ENCODE peak calls at places on chromosomes 11 and 22, in nine cellular contexts. One of them, this sample, is unnamed. For H3K9me3, the result is how much of the 10 kb centered on the place peaks cover.

GRCh38 chr11:94773842-94774241 is 5.7 kb downstream of the AMOTL1 start:
- DNase-seq in kidney: no peak
- DNase-seq in CD8-positive, alpha-beta T cell: no peak
- DNase-seq in lung: no peak
- DNase-seq in right lobe of liver: no peak
- DNase-seq in OCI-LY7: no peak
- DNase-seq in H9: no peak
- DNase-seq in fibroblast of lung: no peak
- DNase-seq in gastrocnemius medialis: no peak
- DNase-seq in this sample: no peak

GRCh38 chr11:125300791-125301218 is 136.3 kb downstream of the PKNOX2 start:
- DNase-seq in kidney: peak
- DNase-seq in CD8-positive, alpha-beta T cell: no peak
- DNase-seq in lung: no peak
- DNase-seq in right lobe of liver: no peak
- DNase-seq in OCI-LY7: no peak
- DNase-seq in H9: no peak
- DNase-seq in fibroblast of lung: peak
- DNase-seq in gastrocnemius medialis: peak
- DNase-seq in this sample: no peak

GRCh38 chr11:69215784-69216415 is 60.2 kb downstream of the SMIM38 start:
- DNase-seq in kidney: peak
- DNase-seq in CD8-positive, alpha-beta T cell: no peak
- DNase-seq in lung: no peak
- DNase-seq in right lobe of liver: peak
- DNase-seq in OCI-LY7: no peak
- DNase-seq in H9: peak
- DNase-seq in fibroblast of lung: peak
- DNase-seq in gastrocnemius medialis: no peak
- DNase-seq in this sample: no peak

GRCh38 chr11:105854269-105854668 is 167.8 kb downstream of the MSANTD4 start:
- DNase-seq in kidney: no peak
- DNase-seq in CD8-positive, alpha-beta T cell: no peak
- DNase-seq in lung: no peak
- DNase-seq in right lobe of liver: no peak
- DNase-seq in OCI-LY7: no peak
- DNase-seq in H9: no peak
- DNase-seq in fibroblast of lung: no peak
- DNase-seq in gastrocnemius medialis: no peak
- DNase-seq in this sample: no peak

GRCh38 chr11:102846292-102846691 is 2.9 kb upstream of the MMP3 start:
- DNase-seq in kidney: no peak
- DNase-seq in CD8-positive, alpha-beta T cell: no peak
- DNase-seq in lung: no peak
- DNase-seq in right lobe of liver: no peak
- DNase-seq in OCI-LY7: no peak
- DNase-seq in H9: no peak
- DNase-seq in fibroblast of lung: no peak
- DNase-seq in gastrocnemius medialis: no peak
- DNase-seq in this sample: no peak

GRCh38 chr11:199782-200181 is 6.9 kb downstream of the SCGB1C1 start:
- DNase-seq in kidney: peak
- DNase-seq in CD8-positive, alpha-beta T cell: no peak
- DNase-seq in lung: peak
- DNase-seq in right lobe of liver: no peak
- DNase-seq in OCI-LY7: peak
- DNase-seq in H9: no peak
- DNase-seq in fibroblast of lung: no peak
- DNase-seq in gastrocnemius medialis: no peak
- DNase-seq in this sample: no peak

GRCh38 chr22:28911279-28911640 is 27.9 kb downstream of the ZNRF3 start:
- DNase-seq in kidney: no peak
- DNase-seq in CD8-positive, alpha-beta T cell: no peak
- DNase-seq in lung: no peak
- DNase-seq in right lobe of liver: no peak
- DNase-seq in OCI-LY7: no peak
- DNase-seq in H9: no peak
- DNase-seq in fibroblast of lung: no peak
- DNase-seq in gastrocnemius medialis: no peak
- DNase-seq in this sample: no peak

GRCh38 chr11:79439430-79439892 is 1.4 kb downstream of the TENM4 start:
- DNase-seq in kidney: no peak
- DNase-seq in CD8-positive, alpha-beta T cell: no peak
- DNase-seq in lung: no peak
- DNase-seq in right lobe of liver: no peak
- DNase-seq in OCI-LY7: no peak
- DNase-seq in H9: no peak
- DNase-seq in fibroblast of lung: peak
- DNase-seq in gastrocnemius medialis: no peak
- DNase-seq in this sample: no peak

GRCh38 chr11:69292221-69292648 is 1.7 kb upstream of the MYEOV start:
- DNase-seq in kidney: peak
- DNase-seq in CD8-positive, alpha-beta T cell: peak
- DNase-seq in lung: no peak
- DNase-seq in right lobe of liver: no peak
- DNase-seq in OCI-LY7: peak
- DNase-seq in H9: peak
- DNase-seq in fibroblast of lung: peak
- DNase-seq in gastrocnemius medialis: no peak
- DNase-seq in this sample: no peak

GRCh38 chr11:2205214-2205770 is 33.7 kb upstream of the TH start:
- DNase-seq in kidney: peak
- DNase-seq in CD8-positive, alpha-beta T cell: no peak
- DNase-seq in lung: no peak
- DNase-seq in right lobe of liver: peak
- DNase-seq in OCI-LY7: no peak
- DNase-seq in H9: peak
- DNase-seq in fibroblast of lung: no peak
- DNase-seq in gastrocnemius medialis: no peak
- DNase-seq in this sample: no peak

GRCh38 chr11:67373916-67374570 is 645 bp upstream of the CLCF1 start:
- DNase-seq in kidney: peak
- DNase-seq in CD8-positive, alpha-beta T cell: peak
- DNase-seq in lung: peak
- DNase-seq in right lobe of liver: peak
- DNase-seq in OCI-LY7: peak
- DNase-seq in H9: peak
- DNase-seq in fibroblast of lung: peak
- DNase-seq in gastrocnemius medialis: peak
- DNase-seq in this sample: peak

GRCh38 chr11:119533931-119534694 is 111.1 kb upstream of the THY1 start:
- DNase-seq in kidney: peak
- DNase-seq in CD8-positive, alpha-beta T cell: peak
- DNase-seq in lung: peak
- DNase-seq in right lobe of liver: peak
- DNase-seq in OCI-LY7: peak
- DNase-seq in H9: peak
- DNase-seq in fibroblast of lung: peak
- DNase-seq in gastrocnemius medialis: no peak
- DNase-seq in this sample: peak

GRCh38 chr11:85884581-85885021 is 29.4 kb downstream of the CCDC83 start:
- DNase-seq in kidney: no peak
- DNase-seq in CD8-positive, alpha-beta T cell: no peak
- DNase-seq in lung: no peak
- DNase-seq in right lobe of liver: no peak
- DNase-seq in OCI-LY7: no peak
- DNase-seq in H9: no peak
- DNase-seq in fibroblast of lung: peak
- DNase-seq in gastrocnemius medialis: no peak
- DNase-seq in this sample: no peak

GRCh38 chr11:120295110-120295509 is 30.0 kb upstream of the TLCD5 start:
- DNase-seq in kidney: no peak
- DNase-seq in CD8-positive, alpha-beta T cell: no peak
- DNase-seq in lung: no peak
- DNase-seq in right lobe of liver: no peak
- DNase-seq in OCI-LY7: no peak
- DNase-seq in H9: no peak
- DNase-seq in fibroblast of lung: no peak
- DNase-seq in gastrocnemius medialis: no peak
- DNase-seq in this sample: no peak

GRCh38 chr11:128868851-128869671 is 2.0 kb upstream of the KCNJ1 start:
- DNase-seq in kidney: no peak
- DNase-seq in CD8-positive, alpha-beta T cell: no peak
- DNase-seq in lung: no peak
- DNase-seq in right lobe of liver: no peak
- DNase-seq in OCI-LY7: peak
- DNase-seq in H9: no peak
- DNase-seq in fibroblast of lung: no peak
- DNase-seq in gastrocnemius medialis: no peak
- DNase-seq in this sample: no peak

GRCh38 chr11:9577551-9577950 is 4.1 kb downstream of the WEE1 start:
- DNase-seq in kidney: no peak
- DNase-seq in CD8-positive, alpha-beta T cell: no peak
- DNase-seq in lung: no peak
- DNase-seq in right lobe of liver: no peak
- DNase-seq in OCI-LY7: peak
- DNase-seq in H9: no peak
- DNase-seq in fibroblast of lung: peak
- DNase-seq in gastrocnemius medialis: no peak
- DNase-seq in this sample: no peak

DNA sequence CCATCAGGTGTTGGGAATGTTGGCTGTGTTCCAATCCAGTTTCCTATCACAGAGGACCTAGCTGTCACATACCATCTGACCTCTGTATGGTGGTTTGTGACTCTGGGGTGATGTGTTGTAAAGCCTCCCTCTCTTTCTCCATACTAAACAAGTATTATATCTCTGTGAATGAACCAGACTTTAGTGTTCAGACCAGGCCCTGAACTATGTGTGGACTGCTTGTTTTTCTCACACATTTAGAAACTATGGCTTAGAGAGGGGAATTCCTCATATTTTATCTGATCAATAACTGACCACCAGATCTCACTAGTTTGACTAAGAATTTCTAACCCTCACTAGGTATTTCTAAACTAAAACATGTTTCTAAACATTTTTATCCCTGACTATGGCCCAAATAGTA is 17.5 kb downstream of the NCR3LG1 start:
- DNase-seq in kidney: no peak
- DNase-seq in CD8-positive, alpha-beta T cell: no peak
- DNase-seq in lung: no peak
- DNase-seq in right lobe of liver: no peak
- DNase-seq in OCI-LY7: no peak
- DNase-seq in H9: no peak
- DNase-seq in fibroblast of lung: no peak
- DNase-seq in gastrocnemius medialis: no peak
- DNase-seq in this sample: no peak
- H3K9me3 ChIP-seq in kidney: under half
- H3K9me3 ChIP-seq in CD8-positive, alpha-beta T cell: under half
- H3K9me3 ChIP-seq in lung: under half
- H3K9me3 ChIP-seq in right lobe of liver: under half
- H3K9me3 ChIP-seq in OCI-LY7: under half
- H3K9me3 ChIP-seq in H9: half or more
- H3K9me3 ChIP-seq in fibroblast of lung: under half
- H3K9me3 ChIP-seq in gastrocnemius medialis: under half
- H3K9me3 ChIP-seq in this sample: under half

DNA sequence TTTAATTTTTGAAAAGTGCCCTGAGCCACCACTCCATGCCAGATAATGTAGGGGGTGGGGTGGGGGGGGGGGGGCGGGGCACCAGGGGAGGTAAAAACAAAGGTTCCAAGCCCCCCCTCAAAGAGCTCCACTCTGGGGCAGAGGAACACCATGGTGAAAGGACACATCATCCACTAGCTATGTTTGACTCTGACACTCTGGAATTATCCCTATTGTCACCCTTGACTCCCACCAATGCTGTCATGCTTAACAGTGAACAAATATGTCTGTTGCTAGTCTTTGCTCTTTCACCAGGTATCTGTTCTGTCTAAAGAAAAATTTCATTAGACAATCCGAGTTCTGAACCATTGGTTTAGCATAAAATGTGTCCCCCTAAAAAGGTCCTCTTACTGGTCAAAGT is 174.4 kb downstream of the CSNK2A3 start:
- DNase-seq in kidney: no peak
- DNase-seq in CD8-positive, alpha-beta T cell: no peak
- DNase-seq in lung: no peak
- DNase-seq in right lobe of liver: no peak
- DNase-seq in OCI-LY7: no peak
- DNase-seq in H9: no peak
- DNase-seq in fibroblast of lung: no peak
- DNase-seq in gastrocnemius medialis: no peak
- DNase-seq in this sample: no peak
- H3K27ac ChIP-seq in kidney: no peak
- H3K27ac ChIP-seq in CD8-positive, alpha-beta T cell: no peak
- H3K27ac ChIP-seq in lung: no peak
- H3K27ac ChIP-seq in right lobe of liver: no peak
- H3K27ac ChIP-seq in OCI-LY7: no peak
- H3K27ac ChIP-seq in H9: no peak
- H3K27ac ChIP-seq in fibroblast of lung: no peak
- H3K27ac ChIP-seq in gastrocnemius medialis: peak
- H3K27ac ChIP-seq in this sample: no peak

GRCh38 chr22:37621352-37621860 is 12.8 kb downstream of the GGA1 start:
- DNase-seq in kidney: no peak
- DNase-seq in CD8-positive, alpha-beta T cell: no peak
- DNase-seq in lung: no peak
- DNase-seq in right lobe of liver: no peak
- DNase-seq in OCI-LY7: no peak
- DNase-seq in H9: no peak
- DNase-seq in fibroblast of lung: no peak
- DNase-seq in gastrocnemius medialis: no peak
- DNase-seq in this sample: no peak

GRCh38 chr22:37624017-37624365 is 15.4 kb downstream of the GGA1 start:
- DNase-seq in kidney: no peak
- DNase-seq in CD8-positive, alpha-beta T cell: no peak
- DNase-seq in lung: peak
- DNase-seq in right lobe of liver: peak
- DNase-seq in OCI-LY7: no peak
- DNase-seq in H9: no peak
- DNase-seq in fibroblast of lung: no peak
- DNase-seq in gastrocnemius medialis: no peak
- DNase-seq in this sample: no peak

GRCh38 chr22:37625737-37626136 is 13.7 kb upstream of the SH3BP1 start:
- DNase-seq in kidney: no peak
- DNase-seq in CD8-positive, alpha-beta T cell: no peak
- DNase-seq in lung: no peak
- DNase-seq in right lobe of liver: no peak
- DNase-seq in OCI-LY7: no peak
- DNase-seq in H9: no peak
- DNase-seq in fibroblast of lung: no peak
- DNase-seq in gastrocnemius medialis: no peak
- DNase-seq in this sample: no peak

GRCh38 chr22:37624876-37625275 is 14.6 kb upstream of the SH3BP1 start:
- DNase-seq in kidney: no peak
- DNase-seq in CD8-positive, alpha-beta T cell: no peak
- DNase-seq in lung: peak
- DNase-seq in right lobe of liver: no peak
- DNase-seq in OCI-LY7: no peak
- DNase-seq in H9: no peak
- DNase-seq in fibroblast of lung: no peak
- DNase-seq in gastrocnemius medialis: no peak
- DNase-seq in this sample: no peak

GRCh38 chr22:37623075-37624016 is 14.7 kb downstream of the GGA1 start:
- DNase-seq in kidney: no peak
- DNase-seq in CD8-positive, alpha-beta T cell: peak
- DNase-seq in lung: peak
- DNase-seq in right lobe of liver: no peak
- DNase-seq in OCI-LY7: peak
- DNase-seq in H9: peak
- DNase-seq in fibroblast of lung: peak
- DNase-seq in gastrocnemius medialis: no peak
- DNase-seq in this sample: no peak
- TF ChIP-seq CTCF in kidney: peak
- TF ChIP-seq CTCF in CD8-positive, alpha-beta T cell: peak
- TF ChIP-seq CTCF in lung: peak
- TF ChIP-seq CTCF in right lobe of liver: peak
- TF ChIP-seq CTCF in OCI-LY7: peak
- TF ChIP-seq CTCF in H9: peak
- TF ChIP-seq CTCF in fibroblast of lung: peak
- TF ChIP-seq CTCF in gastrocnemius medialis: peak
- TF ChIP-seq CTCF in this sample: peak

GRCh38 chr22:38956551-38956950 is 858 bp upstream of the APOBEC3A start:
- DNase-seq in kidney: peak
- DNase-seq in CD8-positive, alpha-beta T cell: no peak
- DNase-seq in lung: no peak
- DNase-seq in right lobe of liver: no peak
- DNase-seq in OCI-LY7: no peak
- DNase-seq in H9: no peak
- DNase-seq in fibroblast of lung: no peak
- DNase-seq in gastrocnemius medialis: no peak
- DNase-seq in this sample: no peak
- H3K9me3 ChIP-seq in kidney: under half
- H3K9me3 ChIP-seq in CD8-positive, alpha-beta T cell: under half
- H3K9me3 ChIP-seq in lung: under half
- H3K9me3 ChIP-seq in right lobe of liver: under half
- H3K9me3 ChIP-seq in OCI-LY7: under half
- H3K9me3 ChIP-seq in H9: under half
- H3K9me3 ChIP-seq in fibroblast of lung: under half
- H3K9me3 ChIP-seq in gastrocnemius medialis: under half
- H3K9me3 ChIP-seq in this sample: under half